ENCODE peak calls at places on chromosomes 12 and 14, in four cellular contexts. C, X, A and V are unnamed samples.

GRCh38 chr12:131862600-131862993 is 31.8 kb upstream of the ULK1 start:
- DNase-seq in C (no peak), A (no peak), X (no peak), V (no peak)

GRCh38 chr12:99389751-99390150 is 257.8 kb upstream of the GARIN6 start:
- DNase-seq in X (no peak), A (no peak), C (no peak), V (no peak)

GRCh38 chr14:23639891-23640523 is 3.8 kb downstream of the DHRS2 start:
- DNase-seq in C (no peak), A (no peak), X (no peak), V (no peak)

GRCh38 chr12:43740511-43741100 is 18.0 kb downstream of the PUS7L start:
- DNase-seq in A (no peak), X (no peak), C (no peak), V (no peak)

GRCh38 chr12:46473634-46474201 is 101.1 kb upstream of the SLC38A2 start:
- DNase-seq in X (no peak), C (peak), A (peak), V (no peak)

GRCh38 chr14:90983560-90983959 is 76.9 kb downstream of the RPS6KA5 start:
- DNase-seq in X (no peak), A (no peak), C (no peak), V (no peak)

GRCh38 chr12:93453633-93454032 is 11.9 kb upstream of the UBE2N start:
- DNase-seq in A (no peak), X (no peak), C (no peak), V (no peak)

GRCh38 chr12:92608418-92609091 is 94.2 kb upstream of the PLEKHG7 start:
- DNase-seq in A (peak), C (no peak), X (no peak), V (no peak)

GRCh38 chr14:52876311-52876710 is 74.5 kb downstream of the FERMT2 start:
- DNase-seq in A (no peak), X (no peak), C (no peak), V (no peak)

GRCh38 chr14:99064262-99064954 is 207.6 kb downstream of the BCL11B start:
- DNase-seq in C (no peak), A (peak), X (no peak), V (no peak)

GRCh38 chr12:94550964-94551363 is 91.3 kb upstream of the CEP83 start:
- DNase-seq in C (no peak), A (no peak), X (no peak), V (no peak)

GRCh38 chr14:69226736-69227135 is 33.2 kb upstream of the GALNT16 start:
- DNase-seq in C (no peak), X (no peak), A (no peak), V (no peak)

GRCh38 chr14:23147676-23148075 is 28.6 kb upstream of the CEBPE start:
- DNase-seq in X (no peak), C (peak), A (no peak), V (no peak)

GRCh38 chr12:124457287-124458219 is 109.9 kb downstream of the NCOR2 start:
- DNase-seq in C (no peak), A (no peak), X (no peak), V (peak)

GRCh38 chr12:5318874-5319273 is 113.0 kb upstream of the NTF3 start:
- DNase-seq in X (no peak), A (no peak), C (peak), V (no peak)

GRCh38 chr14:89091781-89092180 is 267.3 kb downstream of the TTC8 start:
- DNase-seq in X (no peak), A (no peak), C (no peak), V (no peak)

GRCh38 chr14:64421166-64421565 is 33.0 kb downstream of the MTHFD1 start:
- DNase-seq in A (no peak), X (no peak), C (no peak), V (no peak)

GRCh38 chr12:1272132-1272531 is 281.1 kb downstream of the ERC1 start:
- DNase-seq in C (no peak), X (no peak), A (no peak), V (no peak)

GRCh38 chr12:116164263-116164817 is 113.2 kb downstream of the MED13L start:
- DNase-seq in C (no peak), X (no peak), A (no peak), V (no peak)

GRCh38 chr12:45050751-45051489 is at the start of gene DBX2:
- DNase-seq in A (peak), C (no peak), X (peak), V (peak)

GRCh38 chr12:115740586-115741155 is 536.8 kb downstream of the MED13L start:
- DNase-seq in A (no peak), X (no peak), C (no peak), V (no peak)

GRCh38 chr14:70663707-70664179 is 22.0 kb downstream of the TTC9 start:
- DNase-seq in X (no peak), C (no peak), A (no peak), V (no peak)

GRCh38 chr14:70662816-70663215 is 21.1 kb downstream of the TTC9 start:
- DNase-seq in C (no peak), A (no peak), X (no peak), V (no peak)

GRCh38 chr14:70658899-70659298 is 17.2 kb downstream of the TTC9 start:
- DNase-seq in A (no peak), X (no peak), C (no peak), V (no peak)

GRCh38 chr14:70662080-70662479 is 20.4 kb downstream of the TTC9 start:
- DNase-seq in C (no peak), X (no peak), A (no peak), V (no peak)

DNA sequence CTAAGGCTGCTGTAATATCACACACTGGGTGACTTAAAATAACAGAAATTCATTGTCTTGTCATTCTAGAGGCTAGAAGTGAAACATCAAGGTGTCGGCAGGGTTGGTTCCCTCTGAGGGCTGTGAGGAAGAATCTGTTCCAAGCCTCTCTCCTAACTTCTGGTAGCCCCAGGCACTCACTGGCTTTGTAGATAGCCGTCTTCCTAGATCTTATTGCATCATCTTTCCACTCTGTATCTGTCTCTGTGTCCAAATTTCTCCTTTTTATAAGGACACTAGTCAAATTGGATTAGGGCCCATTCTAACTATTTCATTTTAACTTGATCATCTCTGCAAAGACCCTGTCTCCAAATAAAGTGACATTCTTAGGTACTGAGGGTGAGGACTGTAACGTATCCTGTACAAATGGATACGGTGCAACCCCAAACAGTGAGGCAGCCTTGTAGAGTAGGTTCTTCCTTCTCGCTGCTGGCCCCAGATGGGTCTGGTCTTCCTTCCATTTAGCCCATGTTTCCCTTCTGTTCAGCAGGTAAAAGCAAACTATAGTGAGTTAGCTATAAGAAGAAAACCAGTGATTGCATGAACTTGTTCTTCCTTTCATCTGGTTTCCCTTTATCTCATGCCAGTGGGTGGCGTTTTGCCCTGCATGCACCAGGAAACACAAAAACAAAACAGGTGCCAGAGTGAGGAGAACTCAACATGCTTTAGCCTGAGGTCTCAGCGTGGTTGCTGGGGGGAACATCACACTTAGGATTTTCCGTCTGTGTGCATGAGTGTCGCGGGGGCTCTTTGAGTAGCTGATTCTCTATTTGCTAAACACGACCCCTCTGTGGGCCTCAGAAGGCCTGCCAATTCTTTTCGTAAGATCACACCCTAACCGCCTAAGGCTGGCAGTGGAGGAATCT is 19.5 kb downstream of the TTC9 start:
- DNase-seq in A (peak), C (no peak), X (no peak), V (no peak)
- TF ChIP-seq CTCF in A (peak), C (no peak), X (no peak), V (no peak)

GRCh38 chr14:75427126-75427481 is 718 bp upstream of the JDP2 start:
- DNase-seq in A (no peak), X (no peak), C (no peak), V (no peak)

GRCh38 chr14:75429562-75429961 is 1.7 kb downstream of the JDP2 start:
- DNase-seq in A (no peak), X (no peak), C (no peak), V (no peak)

GRCh38 chr14:75426332-75427125 is 1.3 kb upstream of the JDP2 start:
- DNase-seq in A (no peak), X (no peak), C (no peak), V (no peak)

GRCh38 chr14:75428230-75429104 is 645 bp downstream of the JDP2 start:
- DNase-seq in X (peak), A (peak), C (no peak), V (peak)

DNA sequence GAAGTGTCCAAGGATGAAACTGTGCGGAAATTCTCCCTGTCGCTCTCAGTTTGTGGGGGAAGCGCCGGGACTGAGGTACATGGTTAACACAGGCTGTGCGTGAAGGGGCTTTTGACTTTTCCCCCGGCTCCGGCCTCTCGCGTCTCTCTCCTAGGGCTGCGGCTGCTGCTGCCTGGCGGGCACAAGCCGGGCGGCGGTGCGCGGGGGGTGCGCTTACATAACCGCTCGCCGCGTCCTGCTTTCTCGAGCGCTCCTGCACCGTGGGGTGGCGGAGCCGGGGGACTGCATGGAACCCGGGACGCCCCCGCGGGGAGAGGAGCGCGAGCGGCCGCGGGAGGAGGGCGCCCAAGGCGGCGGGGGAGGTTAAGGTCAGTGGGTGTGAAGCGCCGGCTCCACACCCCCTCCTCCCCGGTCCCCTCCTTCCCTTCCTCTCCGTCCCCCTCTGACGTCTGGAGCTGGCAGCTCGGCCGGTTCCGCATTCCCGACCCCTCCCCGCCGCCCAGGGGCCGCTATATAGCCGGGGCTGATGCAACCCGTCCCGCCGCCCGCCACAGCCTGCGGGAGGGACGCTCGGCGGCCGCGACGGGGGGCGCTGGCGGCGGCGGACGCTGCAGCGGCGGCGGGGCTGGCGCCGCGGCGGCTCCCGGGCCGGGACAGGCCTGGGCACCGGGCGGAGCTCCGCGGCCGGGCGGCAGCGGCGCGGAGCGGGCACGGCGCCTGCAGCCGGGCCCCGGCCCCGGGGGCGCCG is at the start of gene JDP2:
- DNase-seq in A (peak), X (peak), C (peak), V (peak)
- TF ChIP-seq CTCF in A (no peak), X (no peak), C (peak), V (no peak)

GRCh38 chr12:30965613-30965985 is 39.1 kb downstream of the TSPAN11 start:
- DNase-seq in A (peak), X (no peak), C (no peak), V (no peak)
- TF ChIP-seq CTCF in A (no peak), X (no peak), C (peak), V (peak)

DNA sequence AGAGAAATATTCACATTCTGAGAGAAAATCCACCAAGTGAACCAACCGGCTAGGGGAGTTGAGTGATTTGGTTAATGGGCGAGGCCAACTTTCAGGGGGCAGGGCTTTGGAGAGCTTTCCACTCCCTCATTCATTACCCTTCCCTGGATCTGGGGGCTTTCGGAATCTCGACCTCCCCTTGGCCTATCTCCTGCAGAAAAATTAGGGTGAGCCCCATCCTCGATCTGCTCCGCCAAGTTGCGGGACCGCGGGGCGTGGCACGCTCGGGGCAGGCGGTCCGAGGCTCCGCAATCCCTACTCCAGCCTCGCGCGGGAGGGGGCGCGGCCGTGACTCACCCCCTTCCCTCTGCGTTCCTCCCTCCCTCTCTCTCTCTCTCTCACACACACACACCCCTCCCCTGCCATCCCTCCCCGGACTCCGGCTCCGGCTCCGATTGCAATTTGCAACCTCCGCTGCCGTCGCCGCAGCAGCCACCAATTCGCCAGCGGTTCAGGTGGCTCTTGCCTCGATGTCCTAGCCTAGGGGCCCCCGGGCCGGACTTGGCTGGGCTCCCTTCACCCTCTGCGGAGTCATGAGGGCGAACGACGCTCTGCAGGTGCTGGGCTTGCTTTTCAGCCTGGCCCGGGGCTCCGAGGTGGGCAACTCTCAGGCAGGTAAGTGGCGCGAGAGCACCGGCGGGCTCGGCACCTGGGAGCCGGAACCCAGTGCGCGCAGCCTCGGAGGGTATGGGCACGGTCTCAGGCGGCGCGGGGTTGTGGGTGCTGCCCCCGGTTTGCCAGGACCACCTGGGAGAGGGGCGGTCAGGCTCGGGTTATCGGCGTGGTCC is at the start of gene ERBB3:
- DNase-seq in X (peak), A (peak), C (peak), V (peak)
- TF ChIP-seq CTCF in X (no peak), A (no peak), C (no peak), V (no peak)

GRCh38 chr12:17976202-17976601 is 113.8 kb downstream of the RERGL start:
- DNase-seq in A (peak), C (no peak), X (peak), V (no peak)
- TF ChIP-seq CTCF in A (no peak), C (no peak), X (no peak), V (peak)

GRCh38 chr14:94193776-94194175 is 19.7 kb downstream of the PPP4R4 start:
- DNase-seq in A (no peak), C (no peak), X (no peak), V (no peak)
- TF ChIP-seq CTCF in A (no peak), C (no peak), X (no peak), V (no peak)

GRCh38 chr12:28536088-28536487 is 345.8 kb downstream of the CCDC91 start:
- DNase-seq in A (no peak), X (no peak), C (peak), V (no peak)
- TF ChIP-seq CTCF in A (no peak), X (no peak), C (peak), V (no peak)

DNA sequence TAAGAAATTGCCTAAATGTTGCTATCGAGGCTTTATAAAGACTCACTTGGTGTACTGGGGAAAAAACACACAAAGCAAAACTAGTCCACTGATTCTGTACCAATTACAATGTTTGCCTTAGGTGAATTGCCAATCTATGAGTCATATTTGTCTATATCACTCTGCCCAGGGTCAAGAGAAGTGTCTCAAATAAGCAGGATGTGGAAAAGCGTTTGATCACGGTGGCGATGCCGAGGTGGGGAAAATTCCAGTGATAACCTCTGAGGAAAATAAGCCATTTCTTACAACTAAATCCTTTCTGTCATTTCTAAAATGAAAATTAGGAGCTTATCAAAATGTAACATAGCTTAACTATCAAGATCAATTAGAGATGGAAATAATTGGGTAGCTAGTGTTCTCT is 148.6 kb upstream of the DIO3 start:
- DNase-seq in X (no peak), C (no peak), A (peak), V (no peak)
- TF ChIP-seq CTCF in X (no peak), C (no peak), A (no peak), V (no peak)

DNA sequence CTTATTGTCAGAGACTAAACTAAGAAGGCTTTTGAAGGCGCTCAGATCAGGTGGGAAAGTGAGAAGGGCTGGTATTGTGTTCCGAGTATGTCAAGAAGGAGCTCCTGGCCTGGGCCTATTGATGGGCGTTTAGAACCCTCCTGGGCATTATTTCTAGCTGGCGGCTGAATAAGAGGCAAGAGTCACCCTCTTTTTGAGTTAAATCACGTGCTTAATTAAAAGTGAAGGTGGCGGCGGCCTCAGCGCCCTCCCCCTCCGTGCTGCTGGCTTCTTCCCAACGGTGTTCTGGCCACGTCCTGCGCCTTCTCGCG is 21.0 kb upstream of the GNS start:
- DNase-seq in X (no peak), C (no peak), A (no peak), V (no peak)
- TF ChIP-seq CTCF in X (no peak), C (no peak), A (no peak), V (no peak)

GRCh38 chr14:78127233-78127632 is 42.9 kb upstream of the NRXN3 start:
- DNase-seq in C (no peak), A (no peak), X (no peak), V (no peak)
- TF ChIP-seq CTCF in C (no peak), A (no peak), X (no peak), V (no peak)